ENCODE peak calls at places on chromosomes 16 and 17, in six cellular contexts. A is A549, Z is transverse colon, M is tibial nerve, U is stomach, X is ovary. C is an unnamed sample. For H3K9me3, the result is how much of the 10 kb centered on the place peaks cover.

GRCh38 chr16:17793354-17793753 is 322.6 kb upstream of the XYLT1 start:
- DNase-seq in A (no peak), M (no peak), U (no peak), Z (no peak), X (no peak), C (no peak)

GRCh38 chr17:1509255-1509943 is 7.0 kb downstream of the INPP5K start:
- DNase-seq in M (no peak), X (no peak), U (no peak), A (no peak), Z (peak), C (no peak)

GRCh38 chr17:49932131-49932723 is 36.8 kb upstream of the DLX4 start:
- DNase-seq in X (no peak), U (no peak), M (no peak), Z (no peak), A (no peak), C (no peak)

GRCh38 chr17:46159686-46160085 is 33.5 kb downstream of the KANSL1 start:
- DNase-seq in Z (no peak), M (no peak), X (no peak), A (no peak), U (no peak), C (no peak)

GRCh38 chr17:69060835-69061234 is at the start of gene ABCA9:
- DNase-seq in X (no peak), Z (no peak), U (no peak), M (peak), A (no peak), C (no peak)

GRCh38 chr17:28956112-28956511 is 4.8 kb upstream of the PHF12 start:
- DNase-seq in X (no peak), U (no peak), Z (no peak), M (no peak), A (no peak), C (no peak)

GRCh38 chr17:83077411-83077810 is 2.0 kb upstream of the METRNL start:
- DNase-seq in M (no peak), Z (no peak), U (peak), A (no peak), X (no peak), C (no peak)

GRCh38 chr16:13138528-13138927 is 237.1 kb downstream of the SHISA9 start:
- DNase-seq in Z (no peak), A (no peak), X (no peak), M (no peak), U (no peak), C (no peak)

GRCh38 chr17:79625706-79626105 is 14.9 kb upstream of the RBFOX3 start:
- DNase-seq in U (no peak), Z (no peak), X (peak), M (no peak), A (no peak), C (peak)

GRCh38 chr17:142876-143784 is 5.8 kb downstream of the SCGB1C2 start:
- DNase-seq in A (no peak), U (no peak), X (peak), M (peak), Z (no peak), C (no peak)

GRCh38 chr17:30236807-30237206 is 1.3 kb upstream of the SLC6A4 start:
- DNase-seq in A (peak), Z (peak), M (peak), X (no peak), U (peak), C (no peak)

GRCh38 chr17:28743243-28744103 is at the start of gene TRAF4:
- DNase-seq in M (peak), Z (peak), U (peak), A (peak), X (peak), C (no peak)

GRCh38 chr17:10729334-10730193 is at the start of gene TMEM220:
- DNase-seq in X (peak), Z (peak), U (peak), A (peak), M (peak), C (peak)

GRCh38 chr17:47701603-47702002 is 7.6 kb downstream of the TBKBP1 start:
- DNase-seq in Z (no peak), M (no peak), A (no peak), X (no peak), U (no peak), C (no peak)

GRCh38 chr17:61152898-61153297 is 246.7 kb upstream of the TBX2 start:
- DNase-seq in M (no peak), Z (no peak), X (no peak), U (no peak), A (no peak), C (no peak)

GRCh38 chr16:586645-587590 is 2.9 kb upstream of the RAB40C start:
- DNase-seq in A (no peak), M (no peak), X (peak), Z (no peak), U (no peak), C (no peak)

GRCh38 chr16:17591655-17592405 is 121.1 kb upstream of the XYLT1 start:
- DNase-seq in M (no peak), A (no peak), Z (no peak), X (no peak), U (no peak), C (peak)

GRCh38 chr17:13575466-13575865 is 26.3 kb downstream of the HS3ST3A1 start:
- DNase-seq in X (no peak), U (no peak), A (no peak), Z (no peak), M (no peak), C (no peak)

GRCh38 chr16:77833906-77834599 is 45.7 kb downstream of the VAT1L start:
- DNase-seq in M (no peak), U (no peak), Z (no peak), X (no peak), A (no peak), C (no peak)

GRCh38 chr17:80613732-80614071 is 69.1 kb downstream of the RPTOR start:
- DNase-seq in Z (no peak), A (no peak), X (no peak), U (no peak), M (no peak), C (no peak)

GRCh38 chr16:20303012-20303411 is 24.3 kb downstream of the GP2 start:
- DNase-seq in X (no peak), M (no peak), U (no peak), Z (no peak), A (no peak), C (no peak)

GRCh38 chr16:17481741-17482140 is 11.0 kb upstream of the XYLT1 start:
- DNase-seq in Z (no peak), M (no peak), X (no peak), U (no peak), A (no peak), C (no peak)

GRCh38 chr17:19570497-19571151 is 37.0 kb downstream of the SLC47A1 start:
- DNase-seq in A (no peak), Z (peak), U (no peak), X (no peak), M (no peak), C (no peak)

GRCh38 chr16:8674413-8675022 is at the start of gene ABAT:
- DNase-seq in M (peak), U (peak), Z (peak), A (peak), X (peak), C (peak)

GRCh38 chr17:17564896-17565295 is 26.6 kb downstream of the PEMT start:
- DNase-seq in A (no peak), M (no peak), U (no peak), X (no peak), Z (no peak), C (no peak)

GRCh38 chr17:5468075-5468473 is 708 bp downstream of the DHX33 start:
- DNase-seq in Z (no peak), X (no peak), U (no peak), A (no peak), M (no peak), C (no peak)

GRCh38 chr16:50841081-50841886 is 99.4 kb downstream of the CYLD start:
- DNase-seq in U (no peak), X (no peak), A (no peak), Z (no peak), M (no peak), C (no peak)

GRCh38 chr16:28609631-28610594 is at the start of gene SULT1A1:
- DNase-seq in X (no peak), A (no peak), Z (peak), U (peak), M (peak), C (peak)

GRCh38 chr17:80010283-80010858 is 25.3 kb downstream of the TBC1D16 start:
- DNase-seq in Z (no peak), A (no peak), U (no peak), M (no peak), X (no peak), C (no peak)

GRCh38 chr17:61412860-61413653 is 13.4 kb downstream of the TBX2 start:
- DNase-seq in M (no peak), X (no peak), A (peak), Z (no peak), U (no peak), C (peak)

GRCh38 chr17:40448639-40449261 is 5.5 kb downstream of the IGFBP4 start:
- DNase-seq in X (no peak), U (peak), A (peak), Z (peak), M (no peak), C (no peak)

GRCh38 chr16:58586340-58587030 is 43.1 kb downstream of the CNOT1 start:
- DNase-seq in X (no peak), M (no peak), Z (no peak), A (no peak), U (no peak), C (no peak)

GRCh38 chr16:375927-376816 is 5.6 kb downstream of the PGAP6 start:
- DNase-seq in A (no peak), Z (no peak), M (no peak), X (no peak), U (no peak), C (no peak)

GRCh38 chr17:73088561-73088960 is 3.9 kb downstream of the SLC39A11 start:
- DNase-seq in U (no peak), X (no peak), Z (no peak), A (no peak), M (no peak), C (no peak)

DNA sequence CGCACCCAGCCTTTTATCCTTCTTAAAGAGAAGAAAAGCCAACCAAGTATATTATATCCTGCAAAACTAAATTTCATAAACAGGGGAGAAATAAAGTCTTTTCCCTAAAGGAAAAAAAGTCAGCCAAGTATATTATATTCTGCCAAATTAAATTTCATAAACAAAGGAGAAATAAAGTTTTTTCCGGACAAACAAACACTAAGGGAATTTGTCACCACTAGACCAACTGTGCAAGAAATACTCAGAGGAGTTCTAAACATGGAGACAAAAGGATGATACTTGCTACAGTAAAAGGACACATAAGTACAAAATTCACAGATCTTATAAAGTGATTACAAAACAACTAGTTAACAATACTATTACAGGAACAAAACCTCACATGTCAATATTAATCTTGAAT is 14.4 kb upstream of the CCL18 start:
- DNase-seq in M (no peak), X (no peak), Z (no peak), A (no peak), U (no peak), C (no peak)
- H3K9me3 ChIP-seq in M (under half), X (under half), Z (under half), A (under half), U (under half), C (under half)

GRCh38 chr16:87806608-87807546 is 41.1 kb upstream of the KLHDC4 start:
- DNase-seq in A (peak), Z (peak), U (peak), X (no peak), M (no peak), C (no peak)
- TF ChIP-seq EP300 in A (peak), Z (no peak), U (no peak), X (no peak), M (no peak), C (no peak)

DNA sequence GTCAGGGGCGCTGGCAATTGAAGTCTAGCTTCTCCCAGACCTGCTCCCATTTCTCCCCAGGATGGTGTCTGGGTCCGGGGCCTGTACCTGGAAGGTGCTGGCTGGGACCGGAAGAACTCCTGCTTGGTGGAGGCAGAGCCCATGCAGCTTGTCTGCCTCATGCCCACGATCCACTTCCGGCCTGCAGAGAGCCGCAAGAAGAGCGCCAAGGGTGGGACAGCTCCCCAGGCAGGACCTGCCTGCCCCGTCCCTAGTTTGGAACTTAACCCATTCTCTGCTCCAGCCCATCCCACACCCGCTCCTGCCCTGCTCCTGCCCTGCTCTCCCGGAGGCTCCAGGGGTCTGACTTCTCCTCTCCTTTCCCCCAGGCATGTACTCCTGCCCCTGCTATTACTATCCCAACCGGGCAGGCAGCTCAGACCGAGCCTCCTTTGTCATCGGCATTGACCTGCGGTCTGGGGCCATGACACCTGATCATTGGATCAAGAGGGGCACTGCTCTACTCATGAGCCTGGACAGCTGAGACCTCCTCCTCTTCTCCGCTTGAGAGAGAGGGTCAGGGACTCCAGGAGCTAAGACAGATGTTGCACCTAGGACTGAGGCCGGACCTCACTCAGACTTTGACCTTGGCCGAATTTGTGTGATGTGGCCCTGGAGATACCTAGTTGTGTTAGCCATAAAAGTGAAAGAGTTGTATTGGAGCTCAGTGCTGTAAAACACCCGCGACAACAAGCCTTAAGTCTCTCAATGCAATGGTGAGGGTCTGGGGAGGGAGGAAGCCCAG is 814 bp upstream of the KDM6B start:
- DNase-seq in X (peak), Z (no peak), U (no peak), A (no peak), M (no peak), C (no peak)
- TF ChIP-seq POLR2A in X (no peak), Z (no peak), U (no peak), A (no peak), M (no peak), C (no peak)

DNA sequence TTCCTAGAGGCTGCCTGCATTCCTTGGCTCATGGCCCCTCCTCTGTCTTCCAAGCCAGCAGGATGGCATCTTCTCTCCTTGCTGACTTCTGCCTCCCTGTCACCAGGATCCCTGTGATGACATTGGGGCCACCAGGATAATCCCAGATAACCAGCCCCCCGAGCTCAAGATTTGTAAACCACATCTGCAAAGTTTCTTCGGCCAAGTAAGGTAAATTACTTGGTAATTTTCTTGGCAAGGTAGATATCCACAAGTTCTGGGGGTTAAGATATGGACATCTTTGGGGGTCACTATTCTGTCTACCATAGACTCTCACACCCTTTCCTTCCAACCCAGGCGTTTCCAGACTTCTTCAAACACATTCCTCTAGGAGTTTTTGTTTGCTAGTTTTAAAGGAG is 42.6 kb upstream of the ZCCHC14 start:
- DNase-seq in U (no peak), A (no peak), Z (no peak), X (no peak), M (no peak), C (no peak)
- H3K9me3 ChIP-seq in U (under half), A (half or more), Z (under half), X (under half), M (under half), C (under half)

GRCh38 chr16:78961464-78961863 is 639.1 kb downstream of the MAF start:
- DNase-seq in M (no peak), Z (no peak), A (no peak), U (no peak), X (no peak), C (no peak)
- TF ChIP-seq EP300 in M (no peak), Z (no peak), A (no peak), U (no peak), X (no peak), C (no peak)

DNA sequence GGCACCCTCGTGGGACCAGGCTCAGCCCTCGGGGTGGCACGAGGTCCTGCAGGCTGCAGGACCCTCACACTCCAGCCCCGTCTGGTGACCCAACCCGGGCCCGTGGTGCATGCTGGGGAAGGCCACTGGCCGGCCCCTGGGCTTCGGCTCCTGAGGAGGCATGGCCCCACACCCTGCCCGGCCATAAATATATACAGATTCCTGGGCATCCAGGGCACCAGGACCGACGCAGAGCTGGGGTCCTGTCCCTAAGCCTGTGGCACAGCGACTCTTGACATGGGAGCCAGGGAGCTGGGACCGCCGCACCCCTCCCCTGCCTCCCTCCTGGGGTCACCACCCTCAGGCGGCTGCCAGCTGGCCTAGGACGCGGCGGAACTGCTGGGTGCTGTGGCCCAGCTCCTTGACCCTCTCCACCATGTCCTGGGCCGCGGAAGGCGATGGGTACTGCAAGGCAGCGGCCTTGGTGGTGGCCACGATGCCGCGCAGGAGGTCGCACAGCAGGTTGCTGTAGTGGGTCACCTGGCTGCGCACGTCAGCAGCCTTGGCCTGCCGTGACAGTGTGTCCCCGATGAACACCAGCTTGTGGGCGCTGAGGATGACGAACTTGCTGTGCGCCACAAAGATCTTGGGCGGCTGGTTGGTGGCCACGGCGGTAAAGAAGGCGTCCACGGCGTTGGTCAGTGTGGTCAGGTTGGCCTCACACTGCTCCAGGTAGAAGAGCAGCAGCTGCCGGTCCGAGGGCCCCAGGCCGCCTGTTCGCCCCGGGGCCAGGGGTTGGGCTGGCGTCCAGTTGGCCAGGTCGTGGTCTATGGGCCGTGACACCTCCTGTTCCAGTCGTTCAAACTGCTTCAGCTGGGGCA is 10.6 kb downstream of the CTRB1 start:
- DNase-seq in X (peak), M (no peak), Z (no peak), U (no peak), A (no peak), C (no peak)
- TF ChIP-seq POLR2A in X (no peak), M (no peak), Z (no peak), U (no peak), A (no peak), C (no peak)

GRCh38 chr17:26775219-26775822 is 518.6 kb upstream of the WSB1 start:
- DNase-seq in A (no peak), X (no peak), Z (no peak), U (no peak), M (no peak), C (no peak)
- H3K9me3 ChIP-seq in A (under half), X (under half), Z (under half), U (under half), M (under half), C (under half)